ENCODE peak calls at places on chromosome 5, in nine cellular contexts. U is psoas muscle; B is fibroblast of mammary gland; Y is pancreas; M is nephron progenitor cell; C is fibroblast of the aortic adventitia; K is PC-9; S is right lobe of liver; D is activated CD8-positive, alpha-beta T cell treated with anti-CD3 and anti-CD28 coated beads for 36 hours. H is an unnamed sample.

GRCh38 chr5:72067682-72068470 is 39.4 kb upstream of the MAP1B start:
- DNase-seq in B (peak), K (peak), S (no peak), C (peak), M (no peak), U (no peak), Y (no peak), D (no peak), H (no peak)

GRCh38 chr5:124315746-124316415 is 430.6 kb downstream of the ZNF608 start:
- DNase-seq in K (peak), U (no peak), S (no peak), M (no peak), C (peak), B (peak), Y (no peak), D (no peak), H (no peak)

GRCh38 chr5:30401479-30402058 is 791.9 kb upstream of the CDH6 start:
- DNase-seq in U (no peak), D (peak), S (peak), M (peak), K (no peak), Y (peak), C (peak), B (peak), H (no peak)

GRCh38 chr5:160289721-160290120 is 22.6 kb downstream of the CCNJL start:
- DNase-seq in C (no peak), S (no peak), D (no peak), M (no peak), B (no peak), U (no peak), Y (no peak), K (no peak), H (no peak)

GRCh38 chr5:10639846-10640368 is 76.0 kb downstream of the ANKRD33B start:
- DNase-seq in U (no peak), M (no peak), K (no peak), S (no peak), D (no peak), Y (no peak), B (no peak), C (no peak), H (no peak)

GRCh38 chr5:124453221-124454032 is 293.0 kb downstream of the ZNF608 start:
- DNase-seq in M (no peak), K (peak), C (peak), Y (no peak), D (peak), U (no peak), S (no peak), B (peak), H (no peak)

GRCh38 chr5:3862906-3863305 is 267.3 kb downstream of the IRX1 start:
- DNase-seq in U (no peak), M (no peak), S (no peak), Y (no peak), B (no peak), K (no peak), C (no peak), D (no peak), H (no peak)

GRCh38 chr5:91381134-91381773 is 1.9 kb downstream of the ARRDC3 start:
- DNase-seq in K (no peak), D (no peak), C (no peak), Y (no peak), M (no peak), B (no peak), U (no peak), S (no peak), H (no peak)

GRCh38 chr5:98872679-98873078 is 56.1 kb downstream of the CHD1 start:
- DNase-seq in B (peak), M (no peak), C (peak), K (peak), Y (no peak), U (no peak), D (no peak), S (no peak), H (no peak)

GRCh38 chr5:96149021-96149420 is 187.4 kb upstream of the ELL2 start:
- DNase-seq in M (no peak), K (no peak), S (no peak), Y (no peak), D (no peak), B (no peak), U (no peak), C (no peak), H (no peak)

GRCh38 chr5:132426525-132427138 is 57.1 kb downstream of the SLC22A5 start:
- DNase-seq in K (peak), S (peak), U (peak), Y (peak), M (no peak), B (peak), D (peak), C (peak), H (peak)

GRCh38 chr5:132428147-132428482 is 58.6 kb downstream of the SLC22A5 start:
- DNase-seq in D (no peak), K (no peak), Y (no peak), S (no peak), M (no peak), C (no peak), B (no peak), U (no peak), H (no peak)

GRCh38 chr5:132425975-132426524 is 56.5 kb downstream of the SLC22A5 start:
- DNase-seq in C (no peak), S (no peak), U (no peak), Y (no peak), M (no peak), D (no peak), K (no peak), B (no peak), H (no peak)

GRCh38 chr5:132428811-132429440 is 59.4 kb downstream of the SLC22A5 start:
- DNase-seq in S (no peak), D (no peak), B (peak), K (peak), M (no peak), U (no peak), Y (no peak), C (peak), H (no peak)

DNA sequence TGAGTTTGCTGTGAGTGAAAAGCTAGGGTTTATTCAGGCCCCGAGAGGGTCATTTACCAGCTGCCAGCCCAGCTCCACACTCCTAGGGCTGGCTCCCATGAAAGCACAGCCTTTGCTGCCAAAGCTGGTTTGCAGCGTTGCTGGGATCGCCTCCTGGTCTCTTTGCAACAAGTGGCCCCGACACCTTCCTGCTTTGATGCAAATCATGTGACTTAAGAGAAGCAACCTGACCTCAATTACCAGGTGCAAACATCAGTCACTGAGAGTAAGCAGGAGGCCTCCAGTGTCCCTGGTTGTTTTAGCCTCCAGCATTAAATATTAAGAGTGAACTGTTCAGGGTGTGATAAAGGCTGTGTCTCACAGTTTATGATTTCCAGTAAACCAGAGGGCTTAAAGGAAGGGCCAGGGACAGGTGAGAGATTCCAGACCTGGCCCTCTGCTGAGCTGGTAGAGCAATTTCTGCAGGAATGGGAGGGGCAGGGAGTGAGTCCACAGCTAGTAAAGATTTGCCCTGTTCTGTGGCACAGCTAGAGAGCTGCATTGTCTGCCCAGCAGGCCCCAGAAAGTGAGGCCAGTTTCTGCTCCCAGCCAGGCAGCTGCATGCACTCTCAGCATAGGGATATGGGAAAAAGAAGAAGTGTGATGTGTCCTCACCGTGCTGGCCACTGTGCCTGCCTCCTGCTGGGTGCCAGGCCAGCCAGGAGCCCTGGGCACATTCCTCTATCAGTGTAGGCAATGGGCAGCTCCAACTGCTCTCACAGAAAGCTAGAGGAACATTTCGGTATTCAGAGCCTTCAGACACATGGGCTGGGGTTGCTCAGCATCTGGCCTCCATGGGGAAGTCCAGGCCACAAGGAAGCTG is 58.0 kb downstream of the SLC22A5 start:
- DNase-seq in U (no peak), S (peak), C (no peak), B (no peak), M (no peak), K (peak), Y (peak), D (peak), H (peak)
- TF ChIP-seq CTCF in U (no peak), S (no peak), C (no peak), B (no peak), M (no peak), K (no peak), Y (no peak), D (no peak), H (no peak)

DNA sequence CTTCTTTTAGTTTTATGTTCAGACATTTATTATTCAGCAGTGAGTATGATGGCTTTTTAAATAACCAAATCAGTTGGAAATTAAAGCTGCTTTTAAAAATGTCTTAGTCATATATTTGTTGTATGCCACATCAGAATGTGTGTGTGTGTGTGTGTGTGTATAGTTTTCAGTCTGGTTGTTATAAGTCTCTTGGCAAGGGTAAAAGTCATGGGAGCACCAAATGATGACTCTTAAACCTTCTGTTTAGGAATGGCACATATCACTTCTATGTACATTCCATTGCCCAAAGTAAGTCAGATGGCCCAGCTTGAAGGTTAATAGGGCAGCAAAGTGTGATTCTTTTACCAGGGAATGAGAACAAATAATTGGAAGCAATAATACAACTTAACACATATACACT is 135.9 kb downstream of the RNF180 start:
- DNase-seq in D (no peak), B (peak), Y (no peak), S (no peak), C (no peak), K (no peak), U (no peak), M (no peak), H (no peak)
- TF ChIP-seq CTCF in D (no peak), B (no peak), Y (no peak), S (no peak), C (no peak), K (no peak), U (no peak), M (no peak), H (no peak)

GRCh38 chr5:173720341-173721258 is 104.2 kb upstream of the BOD1 start:
- DNase-seq in D (no peak), Y (no peak), C (no peak), U (no peak), B (no peak), K (no peak), S (no peak), M (peak), H (no peak)
- TF ChIP-seq CTCF in D (no peak), Y (no peak), C (no peak), U (no peak), B (no peak), K (no peak), S (no peak), M (no peak), H (no peak)

DNA sequence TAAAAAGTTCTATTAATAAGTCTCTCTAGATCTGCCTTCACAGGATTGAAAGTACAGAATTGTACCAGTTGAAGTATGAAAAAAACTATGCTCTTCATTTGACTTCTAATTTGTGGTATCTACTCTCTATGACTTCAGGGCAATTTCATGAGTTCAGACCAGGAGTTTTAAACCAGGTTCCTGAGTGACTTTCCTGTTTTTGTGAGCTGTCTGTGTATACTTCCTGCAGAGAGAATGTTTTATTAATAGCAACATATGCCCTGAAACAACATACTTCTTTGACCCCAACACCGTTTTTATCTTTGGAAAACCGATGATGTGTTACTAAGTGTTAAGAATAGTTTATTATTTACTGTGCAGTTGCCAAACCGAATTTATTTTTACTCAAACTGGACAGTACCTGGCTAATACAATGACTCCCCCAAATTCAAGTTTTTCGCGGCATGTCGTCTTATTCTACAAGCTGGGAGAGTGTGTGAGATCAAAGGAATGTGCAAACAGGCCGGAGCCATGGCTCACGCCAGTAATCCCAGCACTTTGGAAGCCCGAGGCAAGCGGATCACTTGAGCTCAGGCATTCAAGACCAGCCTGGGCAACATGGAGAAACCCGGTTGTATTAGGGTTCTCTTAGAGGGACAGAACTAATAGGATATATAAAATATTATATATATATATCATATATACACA is 58.7 kb upstream of the ERBIN start:
- DNase-seq in U (no peak), B (no peak), K (no peak), S (no peak), D (no peak), C (peak), Y (no peak), M (no peak), H (no peak)
- TF ChIP-seq CTCF in U (no peak), B (no peak), K (no peak), S (no peak), D (no peak), C (no peak), Y (no peak), M (no peak), H (no peak)

DNA sequence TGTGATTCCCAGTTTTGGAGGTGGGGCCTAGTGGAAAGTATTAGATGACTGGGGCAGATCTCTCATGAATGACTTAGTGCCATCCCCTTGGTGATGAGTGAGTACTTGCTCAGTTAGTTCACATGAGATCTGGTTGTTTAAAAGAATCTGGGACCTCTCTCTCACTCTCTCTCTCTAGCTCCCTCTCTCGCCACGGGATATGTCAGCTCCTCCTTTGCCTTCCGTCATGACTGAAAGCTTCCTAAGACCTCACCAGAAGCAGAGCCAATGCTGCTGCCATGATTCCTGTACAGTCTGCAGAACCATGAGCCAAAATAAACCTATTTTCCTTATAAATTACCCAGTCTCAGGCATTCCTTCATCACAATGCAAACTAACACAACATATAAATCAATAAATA is 176.7 kb downstream of the PRELID2 start:
- DNase-seq in C (no peak), D (no peak), Y (no peak), U (no peak), S (no peak), M (no peak), K (no peak), B (no peak), H (no peak)
- TF ChIP-seq CTCF in C (no peak), D (no peak), Y (no peak), U (no peak), S (no peak), M (no peak), K (no peak), B (no peak), H (no peak)

DNA sequence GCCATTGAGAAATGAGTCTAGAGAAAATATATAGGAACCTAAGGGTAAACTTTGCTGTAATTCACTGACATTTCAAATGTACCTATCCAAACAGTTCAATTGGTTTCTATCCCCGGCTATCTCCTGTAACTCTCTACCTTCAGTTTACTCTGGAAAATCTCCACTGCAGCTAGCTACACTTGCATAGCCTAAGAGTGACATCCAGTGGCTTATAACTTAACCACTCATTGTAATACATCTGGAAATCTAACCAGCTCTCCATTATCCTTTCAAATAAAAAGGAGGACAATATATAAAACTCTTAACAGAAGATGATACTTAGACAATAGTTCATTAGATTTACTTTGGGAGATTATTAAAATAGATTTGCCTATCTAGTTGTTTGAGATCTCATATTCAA is 35.3 kb upstream of the SPDL1 start:
- DNase-seq in C (peak), Y (no peak), K (no peak), M (no peak), S (no peak), B (peak), D (no peak), U (no peak), H (no peak)
- TF ChIP-seq CTCF in C (peak), Y (no peak), K (peak), M (peak), S (peak), B (peak), D (no peak), U (no peak), H (no peak)

H was measured in CD14-positive monocyte.